ENCODE peak calls at places on chromosomes 5 and 9, in six cellular contexts. T, R, H, L, W and I are unnamed samples.

GRCh38 chr5:163089926-163090325 is 347.5 kb upstream of the CCNG1 start:
- DNase-seq in T (no peak), R (no peak), H (no peak), L (no peak), W (no peak), I (no peak)

GRCh38 chr5:161851691-161852299 is 3.9 kb downstream of the GABRA1 start:
- DNase-seq in T (no peak), R (no peak), H (no peak), L (no peak), W (no peak), I (no peak)

GRCh38 chr9:16257604-16258003 is 612.9 kb downstream of the BNC2 start:
- DNase-seq in T (no peak), R (no peak), H (no peak), L (no peak), W (no peak), I (no peak)

GRCh38 chr5:141713616-141714309 is 31.7 kb upstream of the ARAP3 start:
- DNase-seq in T (no peak), R (no peak), H (no peak), L (peak), W (no peak), I (no peak)

GRCh38 chr9:129436751-129437625 is 183.9 kb downstream of the C9orf50 start:
- DNase-seq in T (peak), R (peak), H (peak), L (no peak), W (no peak), I (no peak)

GRCh38 chr5:168356592-168356991 is 65.1 kb downstream of the WWC1 start:
- DNase-seq in T (no peak), R (no peak), H (peak), L (no peak), W (no peak), I (no peak)

GRCh38 chr5:58274199-58274598 is 185.7 kb downstream of the PLK2 start:
- DNase-seq in T (no peak), R (no peak), H (no peak), L (peak), W (no peak), I (no peak)

GRCh38 chr5:87156631-87157030 is 111.1 kb upstream of the RASA1 start:
- DNase-seq in T (no peak), R (no peak), H (no peak), L (peak), W (no peak), I (no peak)

GRCh38 chr5:42745426-42745825 is 11.2 kb upstream of the CCDC152 start:
- DNase-seq in T (no peak), R (no peak), H (peak), L (peak), W (no peak), I (peak)

GRCh38 chr5:181221792-181222629 is 1.1 kb upstream of the TRIM41 start:
- DNase-seq in T (no peak), R (peak), H (no peak), L (peak), W (peak), I (peak)

GRCh38 chr5:109186759-109187158 is 223.0 kb downstream of the PJA2 start:
- DNase-seq in T (no peak), R (no peak), H (no peak), L (no peak), W (no peak), I (no peak)

GRCh38 chr5:56176155-56176798 is 56.9 kb downstream of the ANKRD55 start:
- DNase-seq in T (no peak), R (no peak), H (no peak), L (no peak), W (no peak), I (peak)

GRCh38 chr9:99299214-99300102 is 77.4 kb downstream of the SEC61B start:
- DNase-seq in T (no peak), R (no peak), H (peak), L (peak), W (no peak), I (peak)